ENCODE peak calls at places on chromosomes 11 and 22, in nine cellular contexts. D, W, Q, M, X, T, I, C and F are unnamed samples.

GRCh38 chr11:86050310-86050709 is 18.6 kb downstream of the PICALM start:
- DNase-seq in D (no peak), W (no peak), Q (no peak), M (no peak), X (no peak), T (no peak), I (no peak), C (no peak), F (no peak)

GRCh38 chr22:49088801-49089791 is 738.6 kb downstream of the BRD1 start:
- DNase-seq in D (no peak), W (no peak), Q (no peak), M (no peak), X (peak; percentile 64), T (no peak), I (no peak), C (no peak), F (no peak)

GRCh38 chr11:108069947-108070346 is 51.4 kb upstream of the ACAT1 start:
- DNase-seq in D (peak; percentile 40), W (no peak), Q (no peak), M (no peak), X (no peak), T (no peak), I (peak; percentile 49), C (no peak), F (no peak)

GRCh38 chr11:15180212-15180814 is 65.6 kb downstream of the INSC start:
- DNase-seq in D (peak; percentile 37), W (no peak), Q (no peak), M (no peak), X (no peak), T (no peak), I (no peak), C (no peak), F (no peak)

GRCh38 chr11:134575504-134576230 is 163.6 kb upstream of the B3GAT1 start:
- DNase-seq in D (no peak), W (no peak), Q (no peak), M (no peak), X (peak; percentile 59), T (no peak), I (no peak), C (no peak), F (peak; percentile 33)

GRCh38 chr22:32050678-32051515 is 7.8 kb downstream of the SLC5A1 start:
- DNase-seq in D (peak; percentile 87), W (no peak), Q (no peak), M (peak; percentile 35), X (no peak), T (no peak), I (peak; percentile 63), C (peak; percentile 30), F (peak; percentile 26)

GRCh38 chr22:48389916-48390315 is 1437.8 kb downstream of the BRD1 start:
- DNase-seq in D (no peak), W (no peak), Q (no peak), M (no peak), X (peak; percentile 6), T (no peak), I (no peak), C (no peak), F (no peak)

GRCh38 chr11:71931245-71931602 is 2.4 kb downstream of the RNF121 start:
- DNase-seq in D (no peak), W (no peak), Q (no peak), M (no peak), X (no peak), T (no peak), I (no peak), C (no peak), F (no peak)

GRCh38 chr11:2588809-2589537 is 110.8 kb downstream of the KCNQ1OT1 start:
- DNase-seq in D (no peak), W (no peak), Q (peak; percentile 44), M (no peak), X (peak; percentile 63), T (no peak), I (no peak), C (no peak), F (no peak)

GRCh38 chr22:22201185-22201924 is 43.2 kb upstream of the VPREB1 start:
- DNase-seq in D (peak; percentile 41), W (no peak), Q (no peak), M (peak; percentile 72), X (peak; percentile 89), T (no peak), I (no peak), C (no peak), F (peak; percentile 31)

GRCh38 chr11:134577801-134578200 is 165.8 kb upstream of the B3GAT1 start:
- DNase-seq in D (no peak), W (no peak), Q (no peak), M (no peak), X (no peak), T (no peak), I (no peak), C (no peak), F (peak; percentile 17)

GRCh38 chr11:73321342-73322110 is 13.4 kb downstream of the ARHGEF17 start:
- DNase-seq in D (peak; percentile 54), W (no peak), Q (no peak), M (peak; percentile 85), X (no peak), T (no peak), I (no peak), C (no peak), F (no peak)

GRCh38 chr22:50169774-50170341 is 673 bp upstream of the PANX2 start:
- DNase-seq in D (no peak), W (no peak), Q (peak; percentile 67), M (no peak), X (peak; percentile 87), T (no peak), I (no peak), C (peak; percentile 36), F (no peak)

GRCh38 chr22:19679476-19680099 is 34.7 kb upstream of the SEPTIN5 start:
- DNase-seq in D (peak; percentile 52), W (no peak), Q (no peak), M (peak; percentile 80), X (peak; percentile 90), T (no peak), I (no peak), C (peak; percentile 5), F (peak; percentile 29)

GRCh38 chr11:101180481-101180880 is 50.9 kb upstream of the PGR start:
- DNase-seq in D (no peak), W (no peak), Q (no peak), M (no peak), X (no peak), T (no peak), I (no peak), C (no peak), F (no peak)

GRCh38 chr22:29609139-29609538 is 5.7 kb downstream of the NF2 start:
- DNase-seq in D (no peak), W (no peak), Q (no peak), M (no peak), X (no peak), T (no peak), I (no peak), C (no peak), F (no peak)

GRCh38 chr11:124198852-124199389 is 15.8 kb downstream of the OR10D3 start:
- DNase-seq in D (no peak), W (no peak), Q (no peak), M (no peak), X (no peak), T (no peak), I (no peak), C (no peak), F (no peak)

GRCh38 chr22:30265851-30266444 is 703 bp downstream of the OSM start:
- DNase-seq in D (no peak), W (no peak), Q (peak; percentile 83), M (peak; percentile 76), X (peak; percentile 98), T (peak; percentile 15), I (no peak), C (peak; percentile 70), F (peak; percentile 55)

GRCh38 chr22:23383491-23384450 is 196.3 kb downstream of the IGLL1 start:
- DNase-seq in D (no peak), W (no peak), Q (peak; percentile 41), M (no peak), X (peak; percentile 78), T (no peak), I (no peak), C (no peak), F (no peak)

GRCh38 chr11:26042113-26042512 is 289.8 kb upstream of the ANO3 start:
- DNase-seq in D (no peak), W (no peak), Q (peak; percentile 22), M (no peak), X (peak; percentile 41), T (no peak), I (no peak), C (no peak), F (no peak)

GRCh38 chr11:3047637-3048036 is 9.6 kb downstream of the CARS1 start:
- DNase-seq in D (no peak), W (no peak), Q (no peak), M (no peak), X (no peak), T (no peak), I (no peak), C (no peak), F (no peak)